ENCODE peak calls at places on chromosomes 3 and 15, in five cellular contexts. One of them, this sample, is unnamed.

GRCh38 chr3:150149651-150150051 is 179.0 kb upstream of the PFN2 start:
- DNase-seq in MM.1S: no peak
- DNase-seq in PC-9: peak; percentile 87
- DNase-seq in GM23338: no peak
- DNase-seq in neural progenitor cell: no peak
- DNase-seq in this sample: peak; percentile 94

GRCh38 chr3:187739561-187740445 is 5.5 kb downstream of the BCL6 start:
- DNase-seq in neural progenitor cell: peak; percentile 89
- DNase-seq in PC-9: no peak
- DNase-seq in MM.1S: peak; percentile 87
- DNase-seq in GM23338: peak; percentile 83
- DNase-seq in this sample: peak; percentile 87

GRCh38 chr3:99938270-99938955 is 120.8 kb downstream of the CMSS1 start:
- DNase-seq in GM23338: no peak
- DNase-seq in neural progenitor cell: no peak
- DNase-seq in PC-9: no peak
- DNase-seq in MM.1S: no peak
- DNase-seq in this sample: no peak

GRCh38 chr3:195913382-195913781 is 5.0 kb upstream of the TNK2 start:
- DNase-seq in PC-9: no peak
- DNase-seq in MM.1S: no peak
- DNase-seq in GM23338: no peak
- DNase-seq in neural progenitor cell: no peak
- DNase-seq in this sample: no peak

GRCh38 chr3:71366991-71367604 is 216.4 kb downstream of the FOXP1 start:
- DNase-seq in PC-9: no peak
- DNase-seq in MM.1S: no peak
- DNase-seq in neural progenitor cell: peak; percentile 31
- DNase-seq in GM23338: no peak
- DNase-seq in this sample: no peak

GRCh38 chr15:99895189-99895955 is 162.1 kb upstream of the LYSMD4 start:
- DNase-seq in MM.1S: no peak
- DNase-seq in GM23338: no peak
- DNase-seq in PC-9: no peak
- DNase-seq in neural progenitor cell: no peak
- DNase-seq in this sample: no peak

GRCh38 chr3:183807329-183807728 is 18.0 kb downstream of the MAP6D1 start:
- DNase-seq in PC-9: no peak
- DNase-seq in MM.1S: no peak
- DNase-seq in neural progenitor cell: no peak
- DNase-seq in GM23338: no peak
- DNase-seq in this sample: no peak

GRCh38 chr15:90482124-90483011 is 47.4 kb upstream of the CRTC3 start:
- DNase-seq in neural progenitor cell: peak; percentile 59
- DNase-seq in PC-9: no peak
- DNase-seq in MM.1S: peak; percentile 50
- DNase-seq in GM23338: peak; percentile 67
- DNase-seq in this sample: peak; percentile 71

GRCh38 chr15:79160211-79160610 is 69.6 kb upstream of the RASGRF1 start:
- DNase-seq in neural progenitor cell: no peak
- DNase-seq in PC-9: no peak
- DNase-seq in MM.1S: no peak
- DNase-seq in GM23338: no peak
- DNase-seq in this sample: peak; percentile 54

GRCh38 chr3:46481636-46482035 is 16.1 kb upstream of the RTP3 start:
- DNase-seq in GM23338: no peak
- DNase-seq in MM.1S: no peak
- DNase-seq in PC-9: no peak
- DNase-seq in neural progenitor cell: no peak
- DNase-seq in this sample: no peak

GRCh38 chr15:67024322-67024997 is 40.9 kb upstream of the SMAD3 start:
- DNase-seq in GM23338: no peak
- DNase-seq in PC-9: peak; percentile 83
- DNase-seq in neural progenitor cell: no peak
- DNase-seq in MM.1S: peak; percentile 46
- DNase-seq in this sample: peak; percentile 90

GRCh38 chr15:26129852-26130251 is 266.7 kb upstream of the ATP10A start:
- DNase-seq in neural progenitor cell: no peak
- DNase-seq in PC-9: no peak
- DNase-seq in MM.1S: no peak
- DNase-seq in GM23338: peak; percentile 70
- DNase-seq in this sample: no peak

GRCh38 chr3:115217678-115218451 is 70.8 kb upstream of the ZBTB20 start:
- DNase-seq in neural progenitor cell: peak; percentile 70
- DNase-seq in PC-9: peak; percentile 40
- DNase-seq in GM23338: peak; percentile 76
- DNase-seq in MM.1S: peak; percentile 68
- DNase-seq in this sample: peak; percentile 72

GRCh38 chr3:48851407-48851806 is 3.7 kb upstream of the PRKAR2A start:
- DNase-seq in GM23338: peak; percentile 37
- DNase-seq in MM.1S: no peak
- DNase-seq in PC-9: no peak
- DNase-seq in neural progenitor cell: peak; percentile 89
- DNase-seq in this sample: no peak

GRCh38 chr3:137065381-137065780 is 107.6 kb downstream of the IL20RB start:
- DNase-seq in PC-9: peak; percentile 40
- DNase-seq in MM.1S: no peak
- DNase-seq in neural progenitor cell: peak; percentile 24
- DNase-seq in GM23338: peak; percentile 84
- DNase-seq in this sample: no peak

DNA sequence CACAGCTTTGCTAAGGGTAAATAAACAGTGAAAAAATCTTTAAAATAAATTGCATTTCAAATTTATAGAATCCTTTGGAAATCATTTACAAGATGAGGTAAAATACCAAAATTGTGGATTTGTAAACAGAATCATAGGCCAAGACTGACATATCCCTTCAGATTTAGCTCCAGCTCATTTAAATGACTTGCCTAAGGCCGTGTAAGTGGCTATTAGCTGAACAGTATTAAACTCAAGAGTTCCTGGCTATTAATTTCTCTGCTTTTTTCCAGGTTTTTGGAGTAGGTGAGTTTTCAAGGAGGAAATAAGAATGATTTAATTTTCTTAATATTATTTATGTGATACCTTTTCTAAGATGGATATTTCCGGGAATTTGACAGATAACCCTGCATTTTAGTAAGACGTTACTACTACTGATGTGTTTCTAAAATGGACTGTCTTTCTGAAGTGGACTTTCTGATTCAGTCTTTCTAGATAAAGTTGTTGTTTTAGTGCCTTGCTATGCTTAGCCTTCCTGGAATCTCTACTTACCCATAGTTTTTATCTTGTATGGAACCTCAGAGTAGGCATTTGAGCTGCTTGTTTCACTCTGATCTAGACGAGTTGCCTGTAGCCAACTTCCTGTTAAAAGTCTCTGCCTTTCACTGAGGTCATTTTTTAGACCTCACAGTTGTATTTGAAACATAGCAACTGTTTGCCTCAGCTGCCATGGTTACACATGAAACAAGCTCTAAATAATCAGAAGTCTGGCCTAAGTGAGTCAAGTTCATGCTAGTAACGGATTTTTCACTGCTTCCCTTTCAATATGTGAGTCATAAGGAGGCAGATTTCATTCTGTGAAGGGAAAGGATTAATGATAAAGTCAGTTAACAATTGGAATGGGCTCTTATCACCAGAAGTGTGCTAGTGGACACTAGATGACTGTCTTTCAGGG is 127.0 kb downstream of the KLHL25 start:
- DNase-seq in PC-9: peak; percentile 90
- DNase-seq in GM23338: no peak
- DNase-seq in MM.1S: peak; percentile 68
- DNase-seq in neural progenitor cell: no peak
- DNase-seq in this sample: peak; percentile 83
- H3K4me3 ChIP-seq in PC-9: no peak overlapping the region
- H3K4me3 ChIP-seq in GM23338: no peak overlapping the region
- H3K4me3 ChIP-seq in MM.1S: no peak overlapping the region
- H3K4me3 ChIP-seq in neural progenitor cell: no peak overlapping the region
- H3K4me3 ChIP-seq in this sample: no peak overlapping the region

DNA sequence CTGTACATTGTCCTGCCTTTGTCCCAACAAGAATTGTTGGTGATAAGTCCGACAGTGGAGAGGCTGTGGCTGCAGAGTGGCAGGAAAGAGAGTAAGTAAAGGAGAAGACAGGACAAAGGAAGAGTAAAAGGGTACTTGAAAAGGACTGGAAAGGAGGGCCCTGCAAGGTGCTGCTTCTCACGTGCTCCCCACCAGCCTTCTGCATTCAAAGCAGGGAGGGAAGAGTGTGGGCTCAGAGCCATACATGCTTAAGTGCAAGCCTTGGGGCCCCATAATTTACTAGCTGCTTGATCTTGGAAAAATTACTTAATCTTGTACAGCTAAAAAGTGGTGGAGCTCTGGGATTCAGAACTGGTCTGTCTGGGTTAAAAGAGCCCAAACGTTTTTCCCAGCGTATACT is 29.9 kb downstream of the MME start:
- DNase-seq in PC-9: no peak
- DNase-seq in MM.1S: no peak
- DNase-seq in GM23338: no peak
- DNase-seq in neural progenitor cell: no peak
- DNase-seq in this sample: no peak
- H3F3A ChIP-seq in PC-9: no peaks in the 10 kb centered on the region
- H3F3A ChIP-seq in MM.1S: no peaks in the 10 kb centered on the region
- H3F3A ChIP-seq in GM23338: no peaks in the 10 kb centered on the region
- H3F3A ChIP-seq in neural progenitor cell: no peaks in the 10 kb centered on the region
- H3F3A ChIP-seq in this sample: no peaks in the 10 kb centered on the region

GRCh38 chr15:62068071-62068786 is 1.5 kb downstream of the C2CD4A start:
- DNase-seq in GM23338: peak; percentile 68
- DNase-seq in neural progenitor cell: peak; percentile 80
- DNase-seq in MM.1S: peak; percentile 50
- DNase-seq in PC-9: peak; percentile 41
- DNase-seq in this sample: peak; percentile 22
- TF ChIP-seq EZH2 in GM23338: no peak
- TF ChIP-seq EZH2 in neural progenitor cell: peak; percentile 56
- TF ChIP-seq EZH2 in MM.1S: no peak
- TF ChIP-seq EZH2 in PC-9: no peak
- TF ChIP-seq EZH2 in this sample: no peak

GRCh38 chr15:41501191-41501917 is 7.7 kb downstream of the ITPKA start:
- DNase-seq in GM23338: peak; percentile 64
- DNase-seq in MM.1S: no peak
- DNase-seq in PC-9: no peak
- DNase-seq in neural progenitor cell: peak; percentile 65
- DNase-seq in this sample: no peak
- H3K4me3 ChIP-seq in GM23338: peak overlapping the region; percentile 63
- H3K4me3 ChIP-seq in MM.1S: no peak overlapping the region
- H3K4me3 ChIP-seq in PC-9: no peak overlapping the region
- H3K4me3 ChIP-seq in neural progenitor cell: peak overlapping the region; percentile 29
- H3K4me3 ChIP-seq in this sample: no peak overlapping the region

DNA sequence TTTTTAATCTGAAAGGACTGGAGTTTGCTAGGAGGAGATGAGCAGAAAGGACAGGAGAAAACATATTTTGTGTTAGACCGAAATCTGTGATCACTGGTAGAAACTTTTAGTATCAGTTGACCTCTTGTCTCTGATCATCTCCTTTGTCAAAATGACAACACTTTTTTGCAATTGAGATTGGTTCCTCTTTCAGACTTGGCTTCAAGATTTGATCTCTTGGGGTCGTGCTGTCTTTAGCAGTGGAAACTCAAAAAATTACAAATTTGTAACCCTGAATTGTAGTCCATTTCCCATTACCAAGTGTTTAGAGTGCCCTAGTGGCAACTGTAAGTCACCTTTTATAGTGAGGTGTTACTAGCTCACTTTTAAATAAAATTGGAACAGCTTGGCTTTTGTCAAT is 107.4 kb downstream of the KLHL25 start:
- DNase-seq in GM23338: no peak
- DNase-seq in neural progenitor cell: no peak
- DNase-seq in PC-9: no peak
- DNase-seq in MM.1S: no peak
- DNase-seq in this sample: no peak
- H3F3A ChIP-seq in GM23338: no peaks in the 10 kb centered on the region
- H3F3A ChIP-seq in neural progenitor cell: peaks cover 2% of the 10 kb centered on the region
- H3F3A ChIP-seq in PC-9: peaks cover 3% of the 10 kb centered on the region
- H3F3A ChIP-seq in MM.1S: peaks cover 38% of the 10 kb centered on the region
- H3F3A ChIP-seq in this sample: no peaks in the 10 kb centered on the region

DNA sequence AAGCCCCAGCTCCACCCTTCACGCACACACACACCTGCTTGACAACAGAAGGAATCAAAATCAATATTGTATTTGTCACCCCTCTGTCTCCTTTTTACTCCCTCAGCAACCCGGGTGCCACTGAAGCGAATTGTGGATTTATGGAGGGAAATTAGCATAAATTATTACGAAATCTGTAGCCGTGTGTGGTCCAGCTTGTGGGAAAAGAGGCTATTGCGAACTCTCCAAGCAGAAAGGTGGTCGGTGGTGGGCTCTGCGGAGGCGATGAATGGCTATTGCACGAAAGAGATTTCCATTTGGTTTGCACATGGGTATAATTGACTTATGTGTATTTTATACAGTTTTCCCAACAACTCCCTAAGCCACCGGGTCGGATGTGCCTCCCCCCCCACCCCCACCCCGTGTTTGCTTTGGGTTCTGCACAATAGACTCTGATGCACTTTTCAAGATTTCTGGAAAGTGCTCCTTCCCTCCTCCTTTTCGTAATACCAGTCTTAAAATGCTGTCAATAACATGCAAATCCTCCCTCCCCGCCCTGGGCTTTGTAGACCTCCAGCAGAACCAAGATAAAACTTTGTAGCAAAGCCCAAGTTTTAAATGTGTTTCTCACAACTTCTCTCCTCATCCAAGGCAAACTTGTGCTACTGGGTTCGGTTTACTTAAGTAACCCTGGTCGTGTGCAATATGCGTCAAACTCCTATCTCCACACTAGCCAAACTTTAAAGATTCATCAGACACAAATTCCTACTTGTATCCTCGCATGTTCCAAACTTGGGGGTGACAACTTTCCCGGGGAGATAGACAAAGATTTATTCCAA is 3.1 kb upstream of the FOXB1 start:
- DNase-seq in neural progenitor cell: peak; percentile 60
- DNase-seq in GM23338: peak; percentile 31
- DNase-seq in MM.1S: no peak
- DNase-seq in PC-9: no peak
- DNase-seq in this sample: no peak
- TF ChIP-seq EZH2 in neural progenitor cell: no peak
- TF ChIP-seq EZH2 in GM23338: no peak
- TF ChIP-seq EZH2 in MM.1S: no peak
- TF ChIP-seq EZH2 in PC-9: no peak
- TF ChIP-seq EZH2 in this sample: no peak

GRCh38 chr15:56732135-56732880 is 1.0 kb downstream of the ZNF280D start:
- DNase-seq in PC-9: no peak
- DNase-seq in GM23338: peak; percentile 35
- DNase-seq in neural progenitor cell: no peak
- DNase-seq in MM.1S: peak; percentile 35
- DNase-seq in this sample: no peak

GRCh38 chr15:56733131-56734012 is at the start of gene ZNF280D:
- DNase-seq in GM23338: peak; percentile 86
- DNase-seq in neural progenitor cell: no peak
- DNase-seq in PC-9: peak; percentile 61
- DNase-seq in MM.1S: peak; percentile 84
- DNase-seq in this sample: peak; percentile 73

GRCh38 chr15:56734013-56734625 is 810 bp upstream of the ZNF280D start:
- DNase-seq in MM.1S: no peak
- DNase-seq in PC-9: peak; percentile 63
- DNase-seq in neural progenitor cell: no peak
- DNase-seq in GM23338: peak; percentile 76
- DNase-seq in this sample: no peak

GRCh38 chr15:56731571-56731970 is 1.7 kb downstream of the ZNF280D start:
- DNase-seq in PC-9: no peak
- DNase-seq in MM.1S: no peak
- DNase-seq in neural progenitor cell: no peak
- DNase-seq in GM23338: no peak
- DNase-seq in this sample: no peak

GRCh38 chr15:56732881-56733130 is 503 bp downstream of the ZNF280D start:
- DNase-seq in PC-9: no peak
- DNase-seq in neural progenitor cell: no peak
- DNase-seq in MM.1S: no peak
- DNase-seq in GM23338: no peak
- DNase-seq in this sample: no peak
- H3K4me3 ChIP-seq in PC-9: peak overlapping the region; percentile 88
- H3K4me3 ChIP-seq in neural progenitor cell: no peak overlapping the region
- H3K4me3 ChIP-seq in MM.1S: peak overlapping the region; percentile 93
- H3K4me3 ChIP-seq in GM23338: peak overlapping the region; percentile 71
- H3K4me3 ChIP-seq in this sample: peak overlapping the region; percentile 95

GRCh38 chr15:40104865-40105516 is 3.7 kb downstream of the BMF start:
- DNase-seq in MM.1S: peak; percentile 76
- DNase-seq in PC-9: peak; percentile 65
- DNase-seq in GM23338: peak; percentile 97
- DNase-seq in neural progenitor cell: peak; percentile 94
- DNase-seq in this sample: peak; percentile 94
- H3F3A ChIP-seq in MM.1S: peaks cover 59% of the 10 kb centered on the region
- H3F3A ChIP-seq in PC-9: peaks cover 50% of the 10 kb centered on the region
- H3F3A ChIP-seq in GM23338: peaks cover 24% of the 10 kb centered on the region
- H3F3A ChIP-seq in neural progenitor cell: peaks cover 44% of the 10 kb centered on the region
- H3F3A ChIP-seq in this sample: peaks cover 12% of the 10 kb centered on the region